ENCODE peak calls at places on chromosomes 13 and 19, in eight cellular contexts. C is tibial nerve; R is suprapubic skin; P is heart left ventricle; U is CD4-positive, alpha-beta memory T cell; H is breast epithelium; X is neuronal stem cell; D is left ventricle myocardium inferior. O is an unnamed sample.
A peak's percentile ranks its signal among the peaks of the same experiment; 100 is the strongest.

GRCh38 chr13:56718791-56719190 is 421.9 kb upstream of the PRR20A start:
- DNase-seq in C (no peak), R (no peak), P (no peak), U (no peak), H (no peak), X (no peak), D (no peak), O (no peak)

GRCh38 chr19:9751449-9751848 is 17.1 kb downstream of the ZNF846 start:
- DNase-seq in C (no peak), R (no peak), P (no peak), U (no peak), H (no peak), X (no peak), D (no peak), O (no peak)

GRCh38 chr19:16582486-16583261 is 10.5 kb upstream of the SLC35E1 start:
- DNase-seq in C (no peak), R (peak; percentile 56), P (no peak), U (no peak), H (no peak), X (no peak), D (no peak), O (no peak)

GRCh38 chr13:77521194-77521593 is 14.3 kb upstream of the SCEL start:
- DNase-seq in C (no peak), R (no peak), P (no peak), U (no peak), H (no peak), X (no peak), D (no peak), O (no peak)

GRCh38 chr13:97116754-97117153 is 105.4 kb upstream of the MBNL2 start:
- DNase-seq in C (no peak), R (no peak), P (no peak), U (no peak), H (no peak), X (no peak), D (no peak), O (peak; percentile 61)

GRCh38 chr13:99907627-99908026 is 63.9 kb downstream of the ZIC5 start:
- DNase-seq in C (no peak), R (no peak), P (no peak), U (no peak), H (no peak), X (no peak), D (no peak), O (no peak)

GRCh38 chr13:20669162-20669561 is 34.3 kb upstream of the IL17D start:
- DNase-seq in C (no peak), R (no peak), P (no peak), U (no peak), H (no peak), X (no peak), D (no peak), O (no peak)

GRCh38 chr19:6997679-6998445 is 23.4 kb downstream of the MBD3L2B start:
- DNase-seq in C (no peak), R (no peak), P (no peak), U (no peak), H (no peak), X (no peak), D (no peak), O (peak; percentile 57)

GRCh38 chr13:108003626-108004025 is 211.7 kb downstream of the LIG4 start:
- DNase-seq in C (no peak), R (no peak), P (no peak), U (no peak), H (no peak), X (no peak), D (no peak), O (no peak)

GRCh38 chr13:86051134-86052103 is 252.2 kb upstream of the SLITRK6 start:
- DNase-seq in C (no peak), R (no peak), P (no peak), U (no peak), H (no peak), X (no peak), D (no peak), O (no peak)

GRCh38 chr13:38350114-38350617 is 515 bp downstream of the UFM1 start:
- DNase-seq in C (peak; percentile 21), R (peak; percentile 86), P (no peak), U (no peak), H (peak; percentile 43), X (no peak), D (peak; percentile 60), O (peak; percentile 64)

GRCh38 chr19:18474366-18474887 is 36.5 kb upstream of the ISYNA1 start:
- DNase-seq in C (no peak), R (no peak), P (peak; percentile 60), U (no peak), H (no peak), X (no peak), D (no peak), O (no peak)

GRCh38 chr19:10836478-10837325 is 690 bp upstream of the TMED1 start:
- DNase-seq in C (peak; percentile 57), R (peak; percentile 87), P (peak; percentile 92), U (no peak), H (no peak), X (no peak), D (peak; percentile 86), O (peak; percentile 91)

GRCh38 chr13:62920181-62920580 is 1504.5 kb upstream of the PCDH20 start:
- DNase-seq in C (no peak), R (no peak), P (no peak), U (no peak), H (no peak), X (no peak), D (no peak), O (no peak)

GRCh38 chr19:18422530-18423191 is 3.5 kb downstream of the SSBP4 start:
- DNase-seq in C (no peak), R (no peak), P (no peak), U (peak; percentile 50), H (no peak), X (no peak), D (no peak), O (no peak)

GRCh38 chr13:28609936-28610335 is 49.0 kb upstream of the POMP start:
- DNase-seq in C (no peak), R (no peak), P (no peak), U (no peak), H (no peak), X (no peak), D (no peak), O (no peak)

GRCh38 chr19:14843169-14843568 is 5.6 kb downstream of the OR7A10 start:
- DNase-seq in C (no peak), R (no peak), P (no peak), U (no peak), H (no peak), X (no peak), D (no peak), O (no peak)

GRCh38 chr13:99486996-99487395 is 14.3 kb upstream of the TM9SF2 start:
- DNase-seq in C (no peak), R (no peak), P (no peak), U (no peak), H (no peak), X (no peak), D (no peak), O (no peak)

GRCh38 chr19:43229315-43229714 is 23.9 kb upstream of the PSG4 start:
- DNase-seq in C (no peak), R (no peak), P (no peak), U (no peak), H (no peak), X (no peak), D (no peak), O (peak; percentile 6)

DNA sequence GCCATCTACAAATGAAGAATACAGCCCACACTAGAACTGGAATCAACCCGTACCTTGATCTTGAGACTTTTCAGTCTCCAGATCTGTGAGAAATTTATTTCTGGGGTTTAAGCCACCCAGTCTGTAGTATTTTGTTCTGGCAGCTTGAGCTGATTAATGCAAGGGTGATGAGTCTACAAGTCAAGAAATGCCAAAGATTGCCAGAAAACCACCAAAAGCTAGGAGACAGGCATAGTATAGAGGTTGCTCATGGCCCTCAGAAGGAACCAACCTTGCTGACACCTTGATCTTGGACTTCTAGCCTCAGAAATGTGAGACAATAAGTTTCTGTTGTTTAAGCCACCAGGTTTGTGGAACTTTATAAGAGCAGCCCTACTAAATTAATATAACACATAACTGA is 428.2 kb upstream of the KLF12 start:
- DNase-seq in C (no peak), R (no peak), P (no peak), U (no peak), H (no peak), X (no peak), D (no peak), O (no peak)
- H3K4me1 ChIP-seq in C (no peaks in the 10 kb centered on the region), R (no peaks in the 10 kb centered on the region), P (no peaks in the 10 kb centered on the region), U (no peaks in the 10 kb centered on the region), H (no peaks in the 10 kb centered on the region), X (peaks cover 4% of the 10 kb centered on the region), D (no peaks in the 10 kb centered on the region), O (no peaks in the 10 kb centered on the region)

DNA sequence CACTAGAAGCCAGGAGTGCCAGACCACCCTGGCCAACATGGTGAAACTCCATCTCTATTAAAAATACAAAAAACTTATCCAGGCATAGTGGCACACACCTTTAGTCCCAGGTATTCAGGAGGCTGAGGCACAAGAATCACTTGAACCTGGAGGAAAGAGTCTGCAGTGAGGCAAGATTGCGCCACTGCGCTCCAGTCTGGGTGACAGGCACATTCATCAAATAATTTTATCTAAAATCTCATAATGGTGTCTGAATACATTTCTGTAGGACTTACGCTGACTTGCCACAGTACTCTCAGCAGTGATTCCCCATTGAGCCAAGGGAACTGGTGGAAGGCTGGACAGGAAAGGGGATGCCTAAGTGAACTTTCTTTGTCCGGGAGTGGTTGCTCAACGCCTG is 4.3 kb upstream of the ZNF28 start:
- DNase-seq in C (no peak), R (no peak), P (no peak), U (no peak), H (no peak), X (no peak), D (no peak), O (no peak)
- H3K4me3 ChIP-seq in C (no peak overlapping the region), R (no peak overlapping the region), P (no peak overlapping the region), U (no peak overlapping the region), H (no peak overlapping the region), X (no peak overlapping the region), D (no peak overlapping the region), O (no peak overlapping the region)

GRCh38 chr19:41430907-41431306 is 3.7 kb upstream of the B3GNT8 start:
- DNase-seq in C (no peak), R (no peak), P (no peak), U (no peak), H (no peak), X (no peak), D (no peak), O (no peak)
- H3K4me1 ChIP-seq in C (peaks cover 7% of the 10 kb centered on the region), R (peaks cover 30% of the 10 kb centered on the region), P (peaks cover 58% of the 10 kb centered on the region), U (peaks cover 29% of the 10 kb centered on the region), H (no peaks in the 10 kb centered on the region), X (peaks cover 19% of the 10 kb centered on the region), D (peaks cover 66% of the 10 kb centered on the region), O (peaks cover 54% of the 10 kb centered on the region)

DNA sequence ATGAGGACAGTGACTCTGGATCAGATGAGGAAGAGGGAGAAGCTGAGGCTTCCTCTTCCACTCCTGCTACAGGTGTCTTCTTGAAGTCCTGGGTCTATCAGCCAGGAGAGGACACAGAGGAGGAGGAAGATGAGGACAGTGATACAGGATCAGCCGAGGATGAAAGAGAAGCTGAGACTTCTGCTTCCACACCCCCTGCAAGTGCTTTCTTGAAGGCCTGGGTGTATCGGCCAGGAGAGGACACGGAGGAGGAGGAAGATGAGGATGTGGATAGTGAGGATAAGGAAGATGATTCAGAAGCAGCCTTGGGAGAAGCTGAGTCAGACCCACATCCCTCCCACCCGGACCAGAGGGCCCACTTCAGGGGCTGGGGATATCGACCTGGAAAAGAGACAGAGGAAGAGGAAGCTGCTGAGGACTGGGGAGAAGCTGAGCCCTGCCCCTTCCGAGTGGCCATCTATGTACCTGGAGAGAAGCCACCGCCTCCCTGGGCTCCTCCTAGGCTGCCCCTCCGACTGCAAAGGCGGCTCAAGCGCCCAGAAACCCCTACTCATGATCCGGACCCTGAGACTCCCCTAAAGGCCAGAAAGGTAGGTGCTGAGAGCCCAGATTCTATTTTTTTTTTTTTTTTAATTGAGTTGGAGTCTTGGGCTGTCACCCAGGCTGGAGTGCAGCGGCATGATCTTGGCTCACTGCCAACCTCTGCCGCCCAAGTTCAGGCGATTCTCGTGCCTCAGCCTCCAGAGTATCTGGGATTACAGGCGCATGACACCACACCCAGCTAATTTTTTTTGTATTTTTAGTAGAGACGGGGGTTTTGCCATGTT is 2.3 kb downstream of the PPP1R15A start:
- DNase-seq in C (no peak), R (peak; percentile 82), P (peak; percentile 77), U (peak; percentile 51), H (no peak), X (no peak), D (no peak), O (no peak)
- H3K4me3 ChIP-seq in C (peak overlapping the region; percentile 91), R (peak overlapping the region; percentile 98), P (peak overlapping the region; percentile 89), U (no peak overlapping the region), H (peak overlapping the region; percentile 100), X (no peak overlapping the region), D (peak overlapping the region; percentile 98), O (peak overlapping the region; percentile 68)